ENCODE peak calls at places on chromosomes 12 and 14, in eight cellular contexts. U is heart right ventricle, E is mucosa of descending colon, R is aorta, Z is A549, L is left ventricle myocardium inferior, O is kidney, A is esophagus squamous epithelium. H is an unnamed sample. For H3K4me1, the result is how much of the 10 kb centered on the place peaks cover.

GRCh38 chr14:26730929-26731618 is 133.2 kb upstream of the NOVA1 start:
- DNase-seq in U (no peak), E (peak), R (peak), Z (peak), L (no peak), O (no peak), A (no peak), H (no peak)

GRCh38 chr12:66129934-66130266 is 650 bp downstream of the LLPH start:
- DNase-seq in U (no peak), E (no peak), R (no peak), Z (peak), L (no peak), O (no peak), A (no peak), H (no peak)

GRCh38 chr12:110199360-110200123 is 75.4 kb downstream of the IFT81 start:
- DNase-seq in U (no peak), E (no peak), R (no peak), Z (peak), L (no peak), O (no peak), A (no peak), H (no peak)

GRCh38 chr12:12786716-12787601 is 1.5 kb downstream of the APOLD1 start:
- DNase-seq in U (peak), E (peak), R (peak), Z (peak), L (peak), O (peak), A (no peak), H (peak)

GRCh38 chr12:49100380-49100779 is 5.8 kb upstream of the DHH start:
- DNase-seq in U (no peak), E (no peak), R (peak), Z (no peak), L (no peak), O (no peak), A (no peak), H (no peak)

GRCh38 chr12:114760151-114760877 is 76.3 kb upstream of the TBX3 start:
- DNase-seq in U (no peak), E (no peak), R (no peak), Z (peak), L (no peak), O (no peak), A (no peak), H (no peak)

GRCh38 chr14:52961060-52961639 is 10.3 kb upstream of the FERMT2 start:
- DNase-seq in U (peak), E (peak), R (no peak), Z (peak), L (peak), O (no peak), A (no peak), H (peak)

GRCh38 chr12:98974767-98975381 is 329.8 kb downstream of the APAF1 start:
- DNase-seq in U (no peak), E (no peak), R (no peak), Z (no peak), L (no peak), O (no peak), A (no peak), H (no peak)

GRCh38 chr12:132178801-132179401 is 34.6 kb downstream of the NOC4L start:
- DNase-seq in U (peak), E (peak), R (no peak), Z (peak), L (no peak), O (peak), A (no peak), H (no peak)

GRCh38 chr14:63896278-63896720 is 43.5 kb downstream of the SYNE2 start:
- DNase-seq in U (peak), E (peak), R (no peak), Z (peak), L (peak), O (peak), A (no peak), H (peak)

DNA sequence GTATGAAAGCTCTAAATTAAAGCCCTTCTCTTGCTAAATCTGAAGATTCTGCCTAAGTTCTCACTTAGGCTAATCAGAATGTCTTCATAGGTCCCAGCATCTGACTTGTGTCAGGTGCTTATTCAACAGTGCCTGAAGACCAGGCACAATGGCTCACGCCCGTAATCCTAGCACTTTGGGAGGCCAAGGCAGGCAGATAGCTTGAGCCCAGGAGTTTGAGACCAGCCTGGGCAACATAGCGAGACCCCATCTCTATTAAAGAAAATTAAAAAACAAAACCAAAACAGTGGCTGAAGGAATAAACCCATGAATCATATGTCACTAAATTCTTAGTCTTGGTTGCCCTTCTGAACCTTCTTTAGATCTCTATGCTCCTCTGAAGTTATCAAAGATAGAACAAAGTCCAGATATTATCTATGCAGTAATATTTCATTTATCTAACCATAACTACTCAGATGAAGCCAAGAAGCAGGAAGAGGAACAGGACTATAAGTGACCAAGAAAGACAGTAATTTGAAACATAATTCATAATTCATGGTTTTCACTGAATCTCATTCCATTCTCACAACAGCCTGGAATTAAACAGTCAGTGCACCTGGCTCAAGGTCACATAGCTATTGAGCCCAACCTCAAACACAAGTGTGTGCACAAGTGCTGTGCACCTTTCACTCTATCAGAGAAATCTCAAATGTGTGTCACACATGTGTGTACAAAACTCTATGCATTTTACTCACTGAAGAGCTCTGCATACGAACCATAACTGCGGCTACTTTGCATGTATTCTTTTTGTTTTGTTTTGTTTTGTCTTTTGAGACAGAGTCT is 6.6 kb downstream of the SLC7A7 start:
- DNase-seq in U (no peak), E (no peak), R (no peak), Z (no peak), L (no peak), O (no peak), A (no peak), H (no peak)
- H3K4me1 ChIP-seq in U (under half), E (under half), R (under half), Z (under half), L (under half), O (under half), A (under half), H (under half)

GRCh38 chr12:53232641-53233538 is 881 bp upstream of the RARG start:
- DNase-seq in U (peak), E (peak), R (peak), Z (peak), L (peak), O (peak), A (no peak), H (no peak)
- H3K4me1 ChIP-seq in U (under half), E (under half), R (under half), Z (under half), L (under half), O (under half), A (half or more), H (under half)

GRCh38 chr12:6952121-6952859 is 1.1 kb downstream of the PTPN6 start:
- DNase-seq in U (no peak), E (no peak), R (peak), Z (no peak), L (peak), O (peak), A (no peak), H (no peak)

GRCh38 chr12:6954316-6954710 is 3.2 kb downstream of the PTPN6 start:
- DNase-seq in U (no peak), E (no peak), R (no peak), Z (no peak), L (no peak), O (no peak), A (no peak), H (no peak)

GRCh38 chr12:6952860-6953416 is 1.8 kb downstream of the PTPN6 start:
- DNase-seq in U (no peak), E (no peak), R (peak), Z (no peak), L (peak), O (peak), A (no peak), H (no peak)

GRCh38 chr12:6954754-6955461 is 3.8 kb downstream of the PTPN6 start:
- DNase-seq in U (no peak), E (no peak), R (peak), Z (no peak), L (peak), O (no peak), A (no peak), H (no peak)

GRCh38 chr12:6953417-6954315 is 2.5 kb downstream of the PTPN6 start:
- DNase-seq in U (no peak), E (peak), R (peak), Z (no peak), L (peak), O (peak), A (no peak), H (no peak)
- H3K4me1 ChIP-seq in U (under half), E (under half), R (under half), Z (under half), L (under half), O (under half), A (half or more), H (under half)

GRCh38 chr12:95200128-95200973 is 16.9 kb downstream of the FGD6 start:
- DNase-seq in U (no peak), E (no peak), R (no peak), Z (peak), L (no peak), O (no peak), A (no peak), H (no peak)
- H3K4me1 ChIP-seq in U (under half), E (under half), R (under half), Z (half or more), L (half or more), O (under half), A (half or more), H (under half)

GRCh38 chr12:15690320-15690719 is 98.9 kb downstream of the EPS8 start:
- DNase-seq in U (no peak), E (no peak), R (no peak), Z (no peak), L (no peak), O (no peak), A (no peak), H (no peak)

GRCh38 chr12:15688838-15689237 is 100.3 kb downstream of the EPS8 start:
- DNase-seq in U (no peak), E (no peak), R (no peak), Z (no peak), L (no peak), O (no peak), A (no peak), H (no peak)

GRCh38 chr12:15689751-15690191 is 99.4 kb downstream of the EPS8 start:
- DNase-seq in U (no peak), E (no peak), R (no peak), Z (peak), L (no peak), O (no peak), A (no peak), H (no peak)

GRCh38 chr12:15687583-15687982 is 101.6 kb downstream of the EPS8 start:
- DNase-seq in U (no peak), E (no peak), R (no peak), Z (no peak), L (no peak), O (no peak), A (no peak), H (no peak)

DNA sequence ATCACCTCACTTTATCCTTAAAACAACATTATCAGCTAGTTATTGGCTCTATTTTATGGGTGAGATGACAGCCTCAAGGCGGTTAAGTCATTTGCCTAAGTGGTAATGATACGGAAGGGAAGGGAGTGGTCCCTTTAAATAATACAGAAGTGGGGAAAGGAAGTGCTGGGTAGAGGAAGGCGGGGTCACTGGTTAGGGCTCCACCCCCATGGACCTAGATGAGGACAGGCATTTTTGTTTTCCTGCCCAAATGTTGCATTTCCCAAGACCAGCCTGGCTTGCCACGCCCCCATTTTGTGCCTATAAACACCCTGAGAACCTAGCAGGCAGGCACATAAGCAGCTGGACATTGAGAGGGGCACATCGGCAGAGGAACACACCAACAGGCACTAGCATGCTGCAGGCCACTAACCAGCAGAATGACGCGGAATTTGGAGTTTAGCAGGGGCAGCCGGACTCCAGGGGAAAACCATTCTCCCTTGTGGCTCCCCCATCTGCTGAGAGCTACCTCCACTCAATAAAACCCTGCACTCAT is 100.9 kb downstream of the EPS8 start:
- DNase-seq in U (peak), E (peak), R (peak), Z (peak), L (peak), O (no peak), A (no peak), H (no peak)
- H3K4me1 ChIP-seq in U (under half), E (under half), R (under half), Z (half or more), L (under half), O (under half), A (half or more), H (under half)

GRCh38 chr14:50814161-50814560 is 16.8 kb downstream of the NIN start:
- DNase-seq in U (no peak), E (no peak), R (no peak), Z (no peak), L (no peak), O (no peak), A (no peak), H (no peak)
- H3K4me1 ChIP-seq in U (under half), E (under half), R (under half), Z (under half), L (under half), O (under half), A (under half), H (under half)

H was measured in uterus.